ENCODE peak calls at places on chromosomes 16 and 17, in eight cellular contexts. Q is GM23338, J is SK-N-SH, Z is HCT116, A is K562, B is Panc1, T is GM12878, M is HepG2. O is an unnamed sample.
A peak's percentile ranks its signal among the peaks of the same experiment; 100 is the strongest.

GRCh38 chr17:77489239-77489897 is 348.6 kb downstream of the SEC14L1 start:
- DNase-seq in B (no peak), A (no peak), Q (no peak), J (no peak), T (no peak), Z (no peak), M (no peak), O (no peak)

GRCh38 chr16:86665319-86665675 is 86.9 kb downstream of the FOXL1 start:
- DNase-seq in J (no peak), T (peak; percentile 28), B (no peak), M (peak; percentile 32), Z (no peak), A (no peak), Q (no peak), O (no peak)

GRCh38 chr17:45385331-45385997 is 47.2 kb downstream of the ARHGAP27 start:
- DNase-seq in Q (peak; percentile 96), M (peak; percentile 73), J (peak; percentile 87), B (peak; percentile 59), T (peak; percentile 56), Z (peak; percentile 87), A (peak; percentile 92), O (peak; percentile 89)

GRCh38 chr17:75856062-75856681 is 1.0 kb upstream of the WBP2 start:
- DNase-seq in M (peak; percentile 64), B (no peak), Z (no peak), Q (no peak), A (peak; percentile 49), J (no peak), T (no peak), O (no peak)

GRCh38 chr16:4535627-4536108 is 2.9 kb downstream of the CDIP1 start:
- DNase-seq in B (no peak), J (no peak), T (no peak), M (no peak), A (no peak), Z (no peak), Q (no peak), O (no peak)

GRCh38 chr16:50697881-50698767 is 4.7 kb downstream of the NOD2 start:
- DNase-seq in J (no peak), B (no peak), Z (no peak), T (peak; percentile 65), Q (no peak), A (no peak), M (no peak), O (no peak)

GRCh38 chr16:4743217-4743897 is 9.0 kb downstream of the DNAAF8 start:
- DNase-seq in J (no peak), A (no peak), M (no peak), Z (no peak), B (no peak), Q (peak; percentile 43), T (no peak), O (no peak)

GRCh38 chr16:51139568-51139967 is 11.5 kb downstream of the SALL1 start:
- DNase-seq in Z (no peak), J (no peak), A (no peak), T (no peak), M (no peak), Q (no peak), B (no peak), O (no peak)

GRCh38 chr16:53893731-53894435 is 189.9 kb downstream of the FTO start:
- DNase-seq in A (no peak), Z (no peak), T (no peak), M (no peak), Q (no peak), B (no peak), J (no peak), O (no peak)

GRCh38 chr16:67885976-67886375 is 1.3 kb downstream of the NRN1L start:
- DNase-seq in J (no peak), B (no peak), M (no peak), Z (no peak), A (no peak), Q (no peak), T (no peak), O (no peak)

GRCh38 chr16:27475561-27475960 is 73.6 kb downstream of the IL21R start:
- DNase-seq in J (no peak), T (no peak), B (no peak), Z (no peak), A (no peak), Q (no peak), M (no peak), O (no peak)

GRCh38 chr16:14042706-14043105 is 28.4 kb upstream of the MRTFB start:
- DNase-seq in T (no peak), J (no peak), Z (no peak), M (no peak), B (no peak), A (no peak), Q (no peak), O (no peak)

GRCh38 chr17:81928497-81929252 is 1.1 kb upstream of the MAFG start:
- DNase-seq in A (no peak), T (no peak), J (peak; percentile 80), Q (no peak), M (no peak), Z (no peak), B (no peak), O (no peak)

GRCh38 chr17:2048805-2049204 is 6.1 kb upstream of the HIC1 start:
- DNase-seq in B (no peak), T (no peak), A (peak; percentile 22), M (no peak), Z (no peak), Q (no peak), J (no peak), O (no peak)

GRCh38 chr17:14690704-14691103 is 389.8 kb downstream of the HS3ST3B1 start:
- DNase-seq in J (no peak), A (no peak), M (no peak), T (no peak), Z (no peak), B (no peak), Q (no peak), O (no peak)

GRCh38 chr17:81578561-81579225 is 26.5 kb upstream of the FAAP100 start:
- DNase-seq in Q (no peak), T (no peak), Z (no peak), J (no peak), M (no peak), A (peak; percentile 24), B (no peak), O (peak; percentile 31)

GRCh38 chr17:56785997-56786680 is 47.6 kb downstream of the C17orf67 start:
- DNase-seq in B (no peak), T (no peak), Q (no peak), A (no peak), Z (no peak), J (no peak), M (no peak), O (no peak)

GRCh38 chr17:67289174-67289876 is 44.3 kb upstream of the HELZ start:
- DNase-seq in B (no peak), Z (no peak), Q (peak; percentile 27), T (no peak), A (no peak), M (no peak), J (no peak), O (no peak)

GRCh38 chr17:78441271-78441986 is 63.0 kb downstream of the PGS1 start:
- DNase-seq in Q (no peak), A (no peak), Z (no peak), B (no peak), T (no peak), J (no peak), M (no peak), O (no peak)

GRCh38 chr16:63816304-63816703 is 1305.6 kb downstream of the CDH11 start:
- DNase-seq in J (no peak), Q (no peak), A (no peak), T (no peak), M (no peak), Z (no peak), B (no peak), O (no peak)

GRCh38 chr16:24609417-24609739 is 70.0 kb downstream of the RBBP6 start:
- DNase-seq in B (no peak), A (no peak), M (no peak), J (no peak), T (no peak), Z (no peak), Q (no peak), O (no peak)

DNA sequence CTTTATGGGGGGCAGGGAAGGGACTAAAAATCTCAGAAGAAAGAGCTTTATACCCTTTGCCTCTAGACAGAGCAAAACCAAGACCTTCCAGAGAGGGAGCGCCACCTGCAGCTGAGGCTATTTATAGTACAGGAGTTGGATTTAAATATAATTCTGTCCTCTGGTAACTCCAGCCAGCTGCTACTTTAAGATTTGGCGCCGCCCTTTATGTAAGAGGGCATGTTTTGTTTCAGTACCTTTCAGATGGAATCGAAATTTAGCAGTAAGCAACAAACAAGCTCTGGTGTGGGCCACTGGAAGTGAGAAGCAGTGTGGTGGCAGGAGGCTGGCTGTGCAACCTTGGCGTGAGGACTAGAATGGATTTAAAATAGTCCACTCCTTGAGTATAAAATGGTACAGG is 5.2 kb upstream of the GUCY2D start:
- DNase-seq in M (peak; percentile 25), A (peak; percentile 40), B (no peak), T (no peak), J (no peak), Z (peak; percentile 67), Q (peak; percentile 90), O (peak; percentile 51)
- TF ChIP-seq REST in M (no peak), A (no peak), B (no peak), T (no peak), J (no peak), Z (no peak), Q (no peak), O (no peak)

GRCh38 chr16:47567321-47567720 is 106.2 kb downstream of the PHKB start:
- DNase-seq in Q (no peak), J (no peak), Z (no peak), A (no peak), M (no peak), T (no peak), B (no peak), O (no peak)
- TF ChIP-seq POLR2AphosphoS5 in Q (no peak), J (no peak), Z (no peak), A (no peak), M (no peak), T (no peak), B (no peak), O (no peak)

DNA sequence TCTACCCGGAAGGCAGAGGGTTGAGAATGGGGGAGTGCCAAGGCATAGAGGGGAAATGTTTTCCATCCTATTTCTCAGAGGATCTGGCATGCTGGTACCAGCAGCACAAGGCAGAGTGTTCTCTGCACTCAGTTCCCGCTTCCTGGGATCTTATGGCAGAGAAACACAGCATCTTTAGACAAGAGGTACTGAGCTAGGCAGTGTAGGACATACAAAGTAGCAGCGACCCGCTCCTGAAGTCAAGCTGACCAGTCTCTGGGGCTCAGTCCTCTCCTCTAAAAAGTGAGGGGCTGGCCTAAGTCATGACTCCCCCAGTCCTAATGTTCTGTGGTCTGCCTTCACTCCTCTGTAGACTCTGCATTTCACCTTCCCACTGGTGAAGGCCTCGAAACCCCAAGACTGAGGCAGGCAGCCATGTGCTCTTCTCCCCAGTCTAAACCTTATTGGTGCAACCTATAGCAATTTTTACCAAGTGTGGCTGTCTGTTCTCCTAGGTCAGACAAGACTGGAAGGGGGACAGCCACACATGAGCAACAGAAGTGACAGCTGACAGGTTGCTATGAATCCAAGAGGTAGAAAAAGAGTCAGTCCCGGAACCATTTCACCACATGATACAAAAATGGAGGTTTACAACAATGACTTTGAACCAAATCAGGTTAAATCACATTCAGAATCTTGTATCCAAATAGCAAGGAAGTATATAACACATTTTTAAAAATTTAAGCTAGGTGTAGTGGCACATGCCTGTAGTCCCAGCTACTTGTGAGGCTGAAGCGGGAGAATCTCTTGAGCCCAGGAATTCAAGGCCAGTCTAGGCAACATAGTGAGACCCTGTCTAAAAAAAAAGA is 11.4 kb upstream of the TSPOAP1 start:
- DNase-seq in Z (no peak), Q (no peak), A (no peak), J (peak; percentile 4), T (no peak), M (no peak), B (no peak), O (peak; percentile 32)
- TF ChIP-seq REST in Z (no peak), Q (no peak), A (no peak), J (no peak), T (no peak), M (no peak), B (no peak), O (no peak)

GRCh38 chr16:56608876-56609462 is 585 bp downstream of the MT2A start:
- DNase-seq in B (no peak), T (no peak), M (no peak), A (no peak), J (peak; percentile 43), Z (no peak), Q (no peak), O (no peak)
- TF ChIP-seq POLR2AphosphoS5 in B (no peak), T (no peak), M (no peak), A (no peak), J (no peak), Z (no peak), Q (no peak), O (no peak)